ENCODE peak calls at places on chromosomes 2 and 18, in seven cellular contexts. One of them, this sample, is unnamed.

GRCh38 chr18:56511996-56512395 is 126.4 kb downstream of the TXNL1 start:
- ATAC-seq in activated B cell treated with CpG ODN at 0.5 μM for 24 hours: peak
- ATAC-seq in heart right ventricle: no peak
- ATAC-seq in HepG2: no peak
- ATAC-seq in lung: no peak
- ATAC-seq in psoas muscle: no peak
- ATAC-seq in activated naive CD4-positive, alpha-beta T cell treated with anti-CD3 and anti-CD28 coated beads, Interleukin-2, amount 50 U/mL, for 72 hours: peak
- ATAC-seq in this sample: no peak

GRCh38 chr18:21362921-21363320 is 120.9 kb downstream of the GREB1L start:
- ATAC-seq in activated naive CD4-positive, alpha-beta T cell treated with anti-CD3 and anti-CD28 coated beads, Interleukin-2, amount 50 U/mL, for 72 hours: no peak
- ATAC-seq in HepG2: no peak
- ATAC-seq in lung: no peak
- ATAC-seq in psoas muscle: no peak
- ATAC-seq in activated B cell treated with CpG ODN at 0.5 μM for 24 hours: no peak
- ATAC-seq in heart right ventricle: no peak
- ATAC-seq in this sample: no peak

GRCh38 chr2:10507106-10507505 is 59.0 kb upstream of the ODC1 start:
- ATAC-seq in psoas muscle: no peak
- ATAC-seq in lung: no peak
- ATAC-seq in activated B cell treated with CpG ODN at 0.5 μM for 24 hours: no peak
- ATAC-seq in activated naive CD4-positive, alpha-beta T cell treated with anti-CD3 and anti-CD28 coated beads, Interleukin-2, amount 50 U/mL, for 72 hours: no peak
- ATAC-seq in HepG2: peak
- ATAC-seq in heart right ventricle: no peak
- ATAC-seq in this sample: no peak

GRCh38 chr2:112725545-112726457 is 5.0 kb downstream of the NT5DC4 start:
- ATAC-seq in activated B cell treated with CpG ODN at 0.5 μM for 24 hours: peak
- ATAC-seq in lung: no peak
- ATAC-seq in psoas muscle: peak
- ATAC-seq in activated naive CD4-positive, alpha-beta T cell treated with anti-CD3 and anti-CD28 coated beads, Interleukin-2, amount 50 U/mL, for 72 hours: no peak
- ATAC-seq in HepG2: peak
- ATAC-seq in heart right ventricle: no peak
- ATAC-seq in this sample: no peak

GRCh38 chr2:46485002-46485401 is 5.6 kb downstream of the TMEM247 start:
- ATAC-seq in lung: no peak
- ATAC-seq in activated B cell treated with CpG ODN at 0.5 μM for 24 hours: no peak
- ATAC-seq in psoas muscle: peak
- ATAC-seq in heart right ventricle: no peak
- ATAC-seq in HepG2: no peak
- ATAC-seq in activated naive CD4-positive, alpha-beta T cell treated with anti-CD3 and anti-CD28 coated beads, Interleukin-2, amount 50 U/mL, for 72 hours: no peak
- ATAC-seq in this sample: no peak

GRCh38 chr2:241126201-241126611 is 23.1 kb downstream of the PASK start:
- ATAC-seq in psoas muscle: no peak
- ATAC-seq in heart right ventricle: no peak
- ATAC-seq in activated B cell treated with CpG ODN at 0.5 μM for 24 hours: no peak
- ATAC-seq in activated naive CD4-positive, alpha-beta T cell treated with anti-CD3 and anti-CD28 coated beads, Interleukin-2, amount 50 U/mL, for 72 hours: no peak
- ATAC-seq in HepG2: no peak
- ATAC-seq in lung: no peak
- ATAC-seq in this sample: no peak

GRCh38 chr2:224986479-224986878 is 55.8 kb downstream of the DOCK10 start:
- ATAC-seq in activated B cell treated with CpG ODN at 0.5 μM for 24 hours: no peak
- ATAC-seq in psoas muscle: no peak
- ATAC-seq in activated naive CD4-positive, alpha-beta T cell treated with anti-CD3 and anti-CD28 coated beads, Interleukin-2, amount 50 U/mL, for 72 hours: no peak
- ATAC-seq in HepG2: no peak
- ATAC-seq in heart right ventricle: no peak
- ATAC-seq in lung: no peak
- ATAC-seq in this sample: no peak

GRCh38 chr2:203741566-203741965 is 35.1 kb downstream of the CD28 start:
- ATAC-seq in psoas muscle: no peak
- ATAC-seq in activated B cell treated with CpG ODN at 0.5 μM for 24 hours: no peak
- ATAC-seq in lung: no peak
- ATAC-seq in HepG2: no peak
- ATAC-seq in activated naive CD4-positive, alpha-beta T cell treated with anti-CD3 and anti-CD28 coated beads, Interleukin-2, amount 50 U/mL, for 72 hours: peak
- ATAC-seq in heart right ventricle: no peak
- ATAC-seq in this sample: no peak

GRCh38 chr2:68857446-68857845 is 13.8 kb downstream of the BMP10 start:
- ATAC-seq in psoas muscle: no peak
- ATAC-seq in lung: no peak
- ATAC-seq in HepG2: no peak
- ATAC-seq in heart right ventricle: no peak
- ATAC-seq in activated naive CD4-positive, alpha-beta T cell treated with anti-CD3 and anti-CD28 coated beads, Interleukin-2, amount 50 U/mL, for 72 hours: peak
- ATAC-seq in activated B cell treated with CpG ODN at 0.5 μM for 24 hours: peak
- ATAC-seq in this sample: no peak

GRCh38 chr2:120864981-120865380 is 129.3 kb downstream of the GLI2 start:
- ATAC-seq in activated naive CD4-positive, alpha-beta T cell treated with anti-CD3 and anti-CD28 coated beads, Interleukin-2, amount 50 U/mL, for 72 hours: no peak
- ATAC-seq in HepG2: no peak
- ATAC-seq in heart right ventricle: no peak
- ATAC-seq in activated B cell treated with CpG ODN at 0.5 μM for 24 hours: no peak
- ATAC-seq in psoas muscle: no peak
- ATAC-seq in lung: no peak
- ATAC-seq in this sample: no peak

GRCh38 chr2:238886453-238887094 is 38.7 kb downstream of the TWIST2 start:
- ATAC-seq in activated naive CD4-positive, alpha-beta T cell treated with anti-CD3 and anti-CD28 coated beads, Interleukin-2, amount 50 U/mL, for 72 hours: no peak
- ATAC-seq in lung: no peak
- ATAC-seq in HepG2: peak
- ATAC-seq in activated B cell treated with CpG ODN at 0.5 μM for 24 hours: no peak
- ATAC-seq in psoas muscle: no peak
- ATAC-seq in heart right ventricle: no peak
- ATAC-seq in this sample: no peak

GRCh38 chr2:110799376-110799775 is 67.0 kb downstream of the ACOXL start:
- ATAC-seq in lung: no peak
- ATAC-seq in HepG2: no peak
- ATAC-seq in heart right ventricle: no peak
- ATAC-seq in activated B cell treated with CpG ODN at 0.5 μM for 24 hours: no peak
- ATAC-seq in activated naive CD4-positive, alpha-beta T cell treated with anti-CD3 and anti-CD28 coated beads, Interleukin-2, amount 50 U/mL, for 72 hours: no peak
- ATAC-seq in psoas muscle: no peak
- ATAC-seq in this sample: no peak

GRCh38 chr2:173043897-173044472 is 31.7 kb upstream of the MAP3K20 start:
- ATAC-seq in HepG2: peak
- ATAC-seq in psoas muscle: no peak
- ATAC-seq in lung: no peak
- ATAC-seq in heart right ventricle: peak
- ATAC-seq in activated naive CD4-positive, alpha-beta T cell treated with anti-CD3 and anti-CD28 coated beads, Interleukin-2, amount 50 U/mL, for 72 hours: no peak
- ATAC-seq in activated B cell treated with CpG ODN at 0.5 μM for 24 hours: no peak
- ATAC-seq in this sample: no peak

GRCh38 chr2:213224366-213224765 is 59.9 kb upstream of the SPAG16 start:
- ATAC-seq in heart right ventricle: no peak
- ATAC-seq in activated B cell treated with CpG ODN at 0.5 μM for 24 hours: no peak
- ATAC-seq in HepG2: no peak
- ATAC-seq in psoas muscle: no peak
- ATAC-seq in activated naive CD4-positive, alpha-beta T cell treated with anti-CD3 and anti-CD28 coated beads, Interleukin-2, amount 50 U/mL, for 72 hours: no peak
- ATAC-seq in lung: no peak
- ATAC-seq in this sample: no peak

GRCh38 chr2:46645681-46646162 is 166.4 kb downstream of the TMEM247 start:
- ATAC-seq in HepG2: peak
- ATAC-seq in psoas muscle: peak
- ATAC-seq in lung: peak
- ATAC-seq in activated naive CD4-positive, alpha-beta T cell treated with anti-CD3 and anti-CD28 coated beads, Interleukin-2, amount 50 U/mL, for 72 hours: no peak
- ATAC-seq in heart right ventricle: peak
- ATAC-seq in activated B cell treated with CpG ODN at 0.5 μM for 24 hours: no peak
- ATAC-seq in this sample: peak

GRCh38 chr18:77263471-77263774 is 13.8 kb downstream of the GALR1 start:
- ATAC-seq in activated naive CD4-positive, alpha-beta T cell treated with anti-CD3 and anti-CD28 coated beads, Interleukin-2, amount 50 U/mL, for 72 hours: no peak
- ATAC-seq in HepG2: peak
- ATAC-seq in lung: no peak
- ATAC-seq in activated B cell treated with CpG ODN at 0.5 μM for 24 hours: no peak
- ATAC-seq in heart right ventricle: no peak
- ATAC-seq in psoas muscle: no peak
- ATAC-seq in this sample: no peak

GRCh38 chr2:134470561-134471168 is 216.8 kb downstream of the MGAT5 start:
- ATAC-seq in activated B cell treated with CpG ODN at 0.5 μM for 24 hours: no peak
- ATAC-seq in lung: no peak
- ATAC-seq in HepG2: no peak
- ATAC-seq in activated naive CD4-positive, alpha-beta T cell treated with anti-CD3 and anti-CD28 coated beads, Interleukin-2, amount 50 U/mL, for 72 hours: no peak
- ATAC-seq in psoas muscle: no peak
- ATAC-seq in heart right ventricle: no peak
- ATAC-seq in this sample: no peak

GRCh38 chr2:172446524-172447063 is 19.2 kb downstream of the ITGA6 start:
- ATAC-seq in activated naive CD4-positive, alpha-beta T cell treated with anti-CD3 and anti-CD28 coated beads, Interleukin-2, amount 50 U/mL, for 72 hours: no peak
- ATAC-seq in psoas muscle: no peak
- ATAC-seq in activated B cell treated with CpG ODN at 0.5 μM for 24 hours: no peak
- ATAC-seq in HepG2: no peak
- ATAC-seq in lung: no peak
- ATAC-seq in heart right ventricle: peak
- ATAC-seq in this sample: peak

GRCh38 chr2:74333175-74333574 is 10.0 kb downstream of the SLC4A5 start:
- ATAC-seq in heart right ventricle: peak
- ATAC-seq in activated naive CD4-positive, alpha-beta T cell treated with anti-CD3 and anti-CD28 coated beads, Interleukin-2, amount 50 U/mL, for 72 hours: peak
- ATAC-seq in psoas muscle: no peak
- ATAC-seq in activated B cell treated with CpG ODN at 0.5 μM for 24 hours: no peak
- ATAC-seq in lung: no peak
- ATAC-seq in HepG2: peak
- ATAC-seq in this sample: peak

GRCh38 chr2:74020717-74021406 is 36.2 kb downstream of the TET3 start:
- ATAC-seq in HepG2: peak
- ATAC-seq in lung: peak
- ATAC-seq in activated naive CD4-positive, alpha-beta T cell treated with anti-CD3 and anti-CD28 coated beads, Interleukin-2, amount 50 U/mL, for 72 hours: no peak
- ATAC-seq in psoas muscle: no peak
- ATAC-seq in heart right ventricle: peak
- ATAC-seq in activated B cell treated with CpG ODN at 0.5 μM for 24 hours: peak
- ATAC-seq in this sample: no peak

GRCh38 chr2:174553811-174554493 is 43.7 kb downstream of the WIPF1 start:
- ATAC-seq in HepG2: no peak
- ATAC-seq in activated naive CD4-positive, alpha-beta T cell treated with anti-CD3 and anti-CD28 coated beads, Interleukin-2, amount 50 U/mL, for 72 hours: no peak
- ATAC-seq in heart right ventricle: no peak
- ATAC-seq in lung: no peak
- ATAC-seq in activated B cell treated with CpG ODN at 0.5 μM for 24 hours: peak
- ATAC-seq in psoas muscle: no peak
- ATAC-seq in this sample: no peak

GRCh38 chr2:189149981-189150380 is 29.6 kb downstream of the COL5A2 start:
- ATAC-seq in activated B cell treated with CpG ODN at 0.5 μM for 24 hours: no peak
- ATAC-seq in HepG2: no peak
- ATAC-seq in activated naive CD4-positive, alpha-beta T cell treated with anti-CD3 and anti-CD28 coated beads, Interleukin-2, amount 50 U/mL, for 72 hours: no peak
- ATAC-seq in heart right ventricle: no peak
- ATAC-seq in psoas muscle: peak
- ATAC-seq in lung: no peak
- ATAC-seq in this sample: peak

GRCh38 chr2:18465979-18466378 is 94.5 kb downstream of the RDH14 start:
- ATAC-seq in heart right ventricle: no peak
- ATAC-seq in lung: no peak
- ATAC-seq in activated B cell treated with CpG ODN at 0.5 μM for 24 hours: no peak
- ATAC-seq in activated naive CD4-positive, alpha-beta T cell treated with anti-CD3 and anti-CD28 coated beads, Interleukin-2, amount 50 U/mL, for 72 hours: no peak
- ATAC-seq in psoas muscle: no peak
- ATAC-seq in HepG2: no peak
- ATAC-seq in this sample: no peak

GRCh38 chr18:51171625-51172024 is 25.9 kb downstream of the MEX3C start:
- ATAC-seq in lung: no peak
- ATAC-seq in activated naive CD4-positive, alpha-beta T cell treated with anti-CD3 and anti-CD28 coated beads, Interleukin-2, amount 50 U/mL, for 72 hours: peak
- ATAC-seq in heart right ventricle: no peak
- ATAC-seq in HepG2: no peak
- ATAC-seq in psoas muscle: no peak
- ATAC-seq in activated B cell treated with CpG ODN at 0.5 μM for 24 hours: no peak
- ATAC-seq in this sample: no peak

GRCh38 chr2:23565814-23566213 is 180.8 kb downstream of the KLHL29 start:
- ATAC-seq in lung: no peak
- ATAC-seq in psoas muscle: peak
- ATAC-seq in activated B cell treated with CpG ODN at 0.5 μM for 24 hours: no peak
- ATAC-seq in activated naive CD4-positive, alpha-beta T cell treated with anti-CD3 and anti-CD28 coated beads, Interleukin-2, amount 50 U/mL, for 72 hours: peak
- ATAC-seq in HepG2: no peak
- ATAC-seq in heart right ventricle: peak
- ATAC-seq in this sample: no peak

This sample was measured in SK-N-SH treated with all-trans-retinoic acid at 6 μM for 48 hours.